ENCODE peak calls at places on chromosomes 4 and X, in seven cellular contexts. B, P, H, U, O, W and S are unnamed samples.

GRCh38 chr4:166421556-166422156 is 548.6 kb downstream of the TLL1 start:
- DNase-seq in B (no peak), P (no peak), H (peak), U (peak), O (no peak), W (peak), S (peak)

GRCh38 chrX:134524181-134524580 is 64.2 kb downstream of the HPRT1 start:
- DNase-seq in B (no peak), P (no peak), H (no peak), U (no peak), O (no peak), W (no peak), S (no peak)

GRCh38 chr4:140151700-140152014 is 2.3 kb downstream of the MAML3 start:
- DNase-seq in B (peak), P (no peak), H (peak), U (peak), O (peak), W (peak), S (no peak)

GRCh38 chr4:40856836-40857362 is 107.1 kb downstream of the NSUN7 start:
- DNase-seq in B (peak), P (peak), H (peak), U (peak), O (no peak), W (peak), S (peak)

GRCh38 chr4:158170691-158171455 is 2.0 kb downstream of the GASK1B start:
- DNase-seq in B (peak), P (peak), H (peak), U (peak), O (peak), W (peak), S (no peak)

GRCh38 chr4:98468744-98469143 is 189.7 kb downstream of the TSPAN5 start:
- DNase-seq in B (no peak), P (no peak), H (peak), U (peak), O (no peak), W (no peak), S (no peak)

GRCh38 chrX:1754077-1754476 is 139.2 kb downstream of the ASMT start:
- DNase-seq in B (no peak), P (no peak), H (peak), U (no peak), O (no peak), W (no peak), S (no peak)

GRCh38 chr4:26206339-26206738 is 114.5 kb upstream of the RBPJ start:
- DNase-seq in B (no peak), P (no peak), H (peak), U (peak), O (no peak), W (no peak), S (peak)

GRCh38 chrX:126237524-126237923 is 71.4 kb upstream of the DCAF12L2 start:
- DNase-seq in B (no peak), P (no peak), H (no peak), U (no peak), O (no peak), W (no peak), S (no peak)

GRCh38 chr4:7055111-7055989 is 12.2 kb downstream of the TADA2B start:
- DNase-seq in B (no peak), P (no peak), H (peak), U (peak), O (no peak), W (no peak), S (no peak)

GRCh38 chrX:15749642-15750610 is 11.9 kb downstream of the CA5B start:
- DNase-seq in B (peak), P (no peak), H (peak), U (peak), O (no peak), W (peak), S (no peak)

GRCh38 chr4:138225477-138225876 is 16.7 kb downstream of the SLC7A11 start:
- DNase-seq in B (no peak), P (no peak), H (peak), U (no peak), O (no peak), W (no peak), S (no peak)

GRCh38 chr4:138222041-138222440 is 20.1 kb downstream of the SLC7A11 start:
- DNase-seq in B (no peak), P (no peak), H (peak), U (peak), O (no peak), W (peak), S (peak)

GRCh38 chr4:138224614-138225013 is 17.5 kb downstream of the SLC7A11 start:
- DNase-seq in B (no peak), P (no peak), H (no peak), U (no peak), O (no peak), W (no peak), S (no peak)

GRCh38 chr4:138226351-138226750 is 15.8 kb downstream of the SLC7A11 start:
- DNase-seq in B (no peak), P (no peak), H (no peak), U (no peak), O (no peak), W (no peak), S (no peak)

DNA sequence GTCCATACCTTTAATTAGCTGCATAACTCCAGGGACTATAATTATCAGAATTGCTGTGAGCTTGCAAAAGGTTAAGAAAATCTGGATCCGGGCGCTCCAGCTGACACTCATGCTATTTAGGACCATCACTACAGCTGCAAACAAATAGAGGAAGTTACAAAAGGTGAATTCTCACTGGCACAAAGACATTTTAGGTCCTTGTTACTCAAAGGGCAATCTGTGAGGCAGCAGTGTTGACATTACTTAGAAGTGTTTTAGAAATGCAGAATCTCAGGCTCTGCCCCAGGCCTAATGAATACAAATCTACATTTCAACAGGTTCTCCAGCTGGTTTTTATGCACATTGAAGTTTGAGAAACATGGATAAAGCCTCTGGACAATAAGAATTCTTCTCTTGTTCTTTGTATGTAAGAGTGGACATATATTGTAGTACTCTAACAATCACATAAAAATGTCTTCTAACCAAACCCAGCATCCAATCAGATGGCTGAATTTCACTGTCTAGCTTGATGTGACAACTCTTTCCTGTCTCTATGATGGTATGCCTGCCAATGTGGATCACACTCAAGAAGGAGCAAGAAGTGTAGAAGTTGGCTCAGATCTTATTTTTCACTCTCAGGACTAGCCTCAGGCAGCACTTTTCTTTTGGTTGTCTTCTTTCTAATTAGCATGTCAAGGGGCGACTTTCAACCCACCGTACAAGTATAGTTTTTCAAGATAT is 18.8 kb downstream of the SLC7A11 start:
- DNase-seq in B (no peak), P (no peak), H (no peak), U (no peak), O (no peak), W (no peak), S (no peak)
- H3K4me3 ChIP-seq in B (no peak), P (no peak), H (no peak), U (no peak), O (no peak), W (no peak), S (no peak)

GRCh38 chr4:144582975-144583374 is 63.0 kb upstream of the HHIP start:
- DNase-seq in B (no peak), P (no peak), H (peak), U (no peak), O (no peak), W (no peak), S (no peak)

GRCh38 chr4:144584428-144584827 is 61.5 kb upstream of the HHIP start:
- DNase-seq in B (no peak), P (no peak), H (no peak), U (no peak), O (no peak), W (no peak), S (no peak)

GRCh38 chr4:144580421-144580820 is 65.5 kb upstream of the HHIP start:
- DNase-seq in B (no peak), P (no peak), H (no peak), U (no peak), O (no peak), W (no peak), S (no peak)

GRCh38 chr4:144583658-144584057 is 62.3 kb upstream of the HHIP start:
- DNase-seq in B (no peak), P (no peak), H (peak), U (peak), O (no peak), W (no peak), S (peak)

GRCh38 chr4:144582105-144582850 is 63.7 kb upstream of the HHIP start:
- DNase-seq in B (no peak), P (no peak), H (peak), U (no peak), O (no peak), W (no peak), S (no peak)
- H3K4me3 ChIP-seq in B (no peak), P (no peak), H (peak), U (no peak), O (no peak), W (no peak), S (no peak)

GRCh38 chr4:52052475-52052780 is 1.3 kb downstream of the SPATA18 start:
- DNase-seq in B (no peak), P (no peak), H (peak), U (peak), O (no peak), W (peak), S (no peak)
- H3K4me3 ChIP-seq in B (peak), P (peak), H (peak), U (peak), O (peak), W (no peak), S (peak)

GRCh38 chr4:90842960-90843359 is 715.8 kb downstream of the CCSER1 start:
- DNase-seq in B (no peak), P (no peak), H (no peak), U (no peak), O (no peak), W (no peak), S (no peak)
- H3K4me3 ChIP-seq in B (no peak), P (no peak), H (no peak), U (no peak), O (no peak), W (no peak), S (no peak)

GRCh38 chr4:42412251-42412650 is 15.0 kb downstream of the SHISA3 start:
- DNase-seq in B (no peak), P (no peak), H (peak), U (peak), O (no peak), W (peak), S (peak)
- H3K4me3 ChIP-seq in B (no peak), P (no peak), H (peak), U (no peak), O (peak), W (no peak), S (no peak)

DNA sequence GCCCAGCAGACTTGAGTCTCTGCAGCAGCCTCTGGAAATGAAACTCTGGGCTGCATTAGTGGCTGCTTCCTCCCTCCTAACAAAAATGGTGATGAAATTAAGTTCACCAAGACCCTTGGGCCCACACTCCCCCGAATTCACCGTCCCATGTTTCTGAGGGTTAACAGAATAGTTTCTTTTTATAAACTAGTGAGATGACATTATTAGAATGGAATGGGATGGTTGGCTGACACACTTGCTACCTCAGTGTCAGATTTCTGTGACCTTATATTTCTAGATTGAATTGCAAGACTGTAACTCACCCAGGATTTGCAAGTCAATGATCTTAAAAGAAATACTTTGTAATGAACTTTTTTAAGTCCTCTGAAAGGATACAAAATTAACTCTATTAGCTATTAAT is 127.1 kb downstream of the SHROOM3 start:
- DNase-seq in B (no peak), P (no peak), H (peak), U (peak), O (no peak), W (peak), S (peak)
- H3K4me3 ChIP-seq in B (no peak), P (no peak), H (peak), U (no peak), O (no peak), W (no peak), S (no peak)

DNA sequence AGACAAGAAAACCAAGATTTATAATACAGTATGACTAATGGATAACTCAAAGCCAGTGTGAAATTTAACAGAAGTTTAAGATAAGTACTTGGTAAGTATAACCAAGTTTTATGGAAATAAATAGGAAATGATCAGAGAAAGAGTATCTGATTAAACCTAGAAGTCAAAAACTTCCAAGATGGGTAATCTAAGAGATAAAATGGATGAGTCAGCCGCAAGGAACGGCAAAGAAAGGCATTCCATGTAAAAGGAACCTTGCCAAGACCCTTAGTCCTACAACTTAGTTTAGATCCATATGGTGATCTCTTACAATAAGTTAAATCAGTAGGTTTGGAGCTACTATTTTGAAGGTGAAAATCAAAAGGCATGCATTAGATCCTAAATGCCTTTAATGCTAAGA is 34.8 kb downstream of the LIN54 start:
- DNase-seq in B (no peak), P (no peak), H (peak), U (peak), O (no peak), W (peak), S (no peak)
- H3K4me3 ChIP-seq in B (no peak), P (no peak), H (no peak), U (no peak), O (no peak), W (no peak), S (no peak)

GRCh38 chrX:131577999-131578734 is 34.3 kb downstream of the OR13H1 start:
- DNase-seq in B (no peak), P (no peak), H (no peak), U (no peak), O (no peak), W (no peak), S (no peak)
- H3K4me3 ChIP-seq in B (no peak), P (no peak), H (no peak), U (no peak), O (no peak), W (peak), S (no peak)